ENCODE peak calls at places on chromosome 9, in four cellular contexts. N, G, I and O are unnamed samples. For H3K4me1 and H3K27me3, the result is how much of the 10 kb centered on the place peaks cover.

GRCh38 chr9:12719431-12719830 is 26.2 kb downstream of the TYRP1 start:
- DNase-seq in N (peak), G (no peak), I (no peak), O (no peak)

GRCh38 chr9:35852267-35852815 is 17.9 kb downstream of the OR13J1 start:
- DNase-seq in N (no peak), G (no peak), I (no peak), O (no peak)

GRCh38 chr9:125519741-125520140 is 187.3 kb downstream of the MAPKAP1 start:
- DNase-seq in N (no peak), G (no peak), I (no peak), O (no peak)

GRCh38 chr9:15543033-15543791 is 9.6 kb upstream of the CCDC171 start:
- DNase-seq in N (no peak), G (no peak), I (no peak), O (no peak)

GRCh38 chr9:9893837-9894236 is 719.0 kb downstream of the PTPRD start:
- DNase-seq in N (peak), G (no peak), I (no peak), O (no peak)

GRCh38 chr9:101578378-101578777 is 16.4 kb downstream of the PPP3R2 start:
- DNase-seq in N (no peak), G (no peak), I (no peak), O (no peak)

GRCh38 chr9:71524996-71525580 is 243.2 kb downstream of the CEMIP2 start:
- DNase-seq in N (no peak), G (no peak), I (no peak), O (no peak)

GRCh38 chr9:134698587-134699342 is 57.2 kb downstream of the COL5A1 start:
- DNase-seq in N (peak), G (peak), I (peak), O (peak)

GRCh38 chr9:123335227-123335985 is 20.6 kb upstream of the CRB2 start:
- DNase-seq in N (peak), G (no peak), I (peak), O (no peak)

GRCh38 chr9:114084282-114085073 is 6.4 kb upstream of the AMBP start:
- DNase-seq in N (no peak), G (no peak), I (no peak), O (no peak)

GRCh38 chr9:37371565-37372464 is 50.7 kb upstream of the GRHPR start:
- DNase-seq in N (no peak), G (peak), I (no peak), O (no peak)

GRCh38 chr9:60545346-60546315 is 368.6 kb upstream of the SPATA31A5 start:
- DNase-seq in N (no peak), G (no peak), I (no peak), O (no peak)

GRCh38 chr9:134505032-134505431 is 136.6 kb upstream of the COL5A1 start:
- DNase-seq in N (no peak), G (no peak), I (no peak), O (no peak)

GRCh38 chr9:4603830-4604229 is 58.3 kb upstream of the PLPP6 start:
- DNase-seq in N (no peak), G (no peak), I (no peak), O (no peak)

GRCh38 chr9:89592201-89592815 is 12.5 kb upstream of the GADD45G start:
- DNase-seq in N (no peak), G (no peak), I (no peak), O (no peak)

GRCh38 chr9:133167769-133168168 is 4.1 kb upstream of the GBGT1 start:
- DNase-seq in N (no peak), G (no peak), I (no peak), O (no peak)

GRCh38 chr9:20941177-20941690 is 90.2 kb downstream of the HACD4 start:
- DNase-seq in N (peak), G (peak), I (peak), O (peak)

GRCh38 chr9:132502480-132502879 is 79.9 kb upstream of the BARHL1 start:
- DNase-seq in N (no peak), G (no peak), I (no peak), O (no peak)

GRCh38 chr9:108802967-108803366 is 52.8 kb downstream of the ACTL7B start:
- DNase-seq in N (no peak), G (no peak), I (no peak), O (no peak)

GRCh38 chr9:133226219-133227171 is 17.4 kb upstream of the OBP2B start:
- DNase-seq in N (no peak), G (no peak), I (no peak), O (no peak)

GRCh38 chr9:130266236-130267098 is 907 bp downstream of the HMCN2 start:
- DNase-seq in N (no peak), G (no peak), I (no peak), O (no peak)

GRCh38 chr9:99173570-99174504 is 47.9 kb downstream of the ALG2 start:
- DNase-seq in N (no peak), G (no peak), I (no peak), O (no peak)

GRCh38 chr9:71656496-71656895 is 111.8 kb downstream of the CEMIP2 start:
- DNase-seq in N (no peak), G (no peak), I (no peak), O (no peak)

GRCh38 chr9:78014776-78015175 is 16.8 kb downstream of the GNAQ start:
- DNase-seq in N (no peak), G (no peak), I (no peak), O (no peak)

GRCh38 chr9:88106492-88106891 is 31.8 kb downstream of the SPATA31C2 start:
- DNase-seq in N (no peak), G (no peak), I (peak), O (no peak)

GRCh38 chr9:135948873-135949665 is 12.1 kb downstream of the UBAC1 start:
- DNase-seq in N (no peak), G (no peak), I (no peak), O (no peak)
- H3K4me1 ChIP-seq in N (under half), G (under half), I (under half), O (under half)

GRCh38 chr9:91840469-91840868 is 109.6 kb downstream of the ROR2 start:
- DNase-seq in N (no peak), G (no peak), I (no peak), O (no peak)

GRCh38 chr9:91842358-91842757 is 107.7 kb downstream of the ROR2 start:
- DNase-seq in N (no peak), G (no peak), I (no peak), O (no peak)

GRCh38 chr9:91843093-91843492 is 106.9 kb downstream of the ROR2 start:
- DNase-seq in N (no peak), G (no peak), I (no peak), O (no peak)

GRCh38 chr9:91840882-91841281 is 109.1 kb downstream of the ROR2 start:
- DNase-seq in N (no peak), G (no peak), I (no peak), O (no peak)

DNA sequence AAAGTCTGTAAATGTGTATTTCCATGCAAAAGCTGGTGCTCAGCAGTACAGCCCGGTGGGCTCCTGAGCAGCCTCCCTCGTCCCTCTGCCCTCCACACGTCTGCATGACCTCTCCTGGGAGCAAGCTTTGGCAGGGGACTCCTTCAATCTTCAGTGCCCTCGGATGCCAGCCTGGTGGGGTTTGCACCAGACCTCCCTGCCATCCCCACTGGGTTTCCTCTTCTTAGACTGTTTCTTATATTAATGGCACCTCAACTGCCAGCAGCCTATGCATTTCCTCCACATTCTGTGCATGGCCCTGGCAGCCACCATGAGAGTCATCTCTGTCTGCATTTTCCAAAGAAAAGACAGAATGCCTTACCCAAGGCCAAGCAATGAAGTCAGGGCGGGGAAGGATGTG is 108.4 kb downstream of the ROR2 start:
- DNase-seq in N (no peak), G (no peak), I (no peak), O (no peak)
- H3K4me3 ChIP-seq in N (no peak), G (no peak), I (no peak), O (no peak)

DNA sequence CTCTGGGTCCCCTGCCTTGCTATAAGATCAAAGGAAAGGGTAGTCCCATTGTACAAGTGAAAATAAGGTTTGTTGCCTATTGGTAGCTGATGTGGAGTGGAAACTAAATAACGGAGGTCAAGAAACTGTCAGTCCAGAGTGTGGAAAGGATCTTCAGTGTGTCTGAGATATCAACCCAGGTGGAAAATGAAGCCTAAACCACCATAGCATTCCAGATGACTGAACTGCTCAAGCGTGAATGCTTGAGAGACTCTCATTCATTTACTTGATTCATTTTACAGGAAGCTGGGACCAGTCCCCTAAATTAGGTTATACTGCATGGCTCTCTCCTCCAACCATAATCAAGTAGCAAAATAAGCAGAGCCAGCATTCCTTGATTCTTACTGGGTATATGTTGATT is 116.0 kb upstream of the SLC28A3 start:
- DNase-seq in N (no peak), G (no peak), I (no peak), O (no peak)
- H3K27me3 ChIP-seq in N (under half), G (under half), I (under half), O (under half)

GRCh38 chr9:128887049-128887448 is 5.1 kb downstream of the LRRC8A start:
- DNase-seq in N (no peak), G (no peak), I (no peak), O (no peak)
- H3K4me1 ChIP-seq in N (half or more), G (under half), I (under half), O (under half)

DNA sequence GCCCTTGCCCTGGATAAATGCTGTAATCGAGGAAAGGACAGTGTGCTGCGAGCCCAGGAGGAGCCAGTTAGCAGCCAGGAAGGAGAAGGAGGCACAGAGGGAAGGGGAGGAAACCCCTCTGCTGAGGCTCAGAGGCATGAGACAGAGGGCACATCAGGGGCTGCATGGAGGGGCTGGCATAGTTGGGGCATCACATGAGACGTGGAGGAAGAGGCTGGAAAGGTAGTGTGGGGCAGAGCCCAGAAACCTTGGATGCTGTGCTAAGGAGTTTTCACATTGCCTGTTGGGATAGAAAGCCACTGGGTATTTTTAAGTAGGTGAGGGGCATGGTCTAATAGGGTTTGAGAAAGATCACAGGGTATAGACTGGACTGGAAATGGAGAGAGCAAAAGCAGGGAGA is 32.9 kb upstream of the ANGPTL2 start:
- DNase-seq in N (no peak), G (no peak), I (no peak), O (no peak)
- H3K4me3 ChIP-seq in N (no peak), G (no peak), I (no peak), O (no peak)

GRCh38 chr9:21988056-21988990 is 5.9 kb downstream of the CDKN2A start:
- DNase-seq in N (peak), G (no peak), I (no peak), O (no peak)

GRCh38 chr9:21985964-21986667 is 8.1 kb downstream of the CDKN2A start:
- DNase-seq in N (no peak), G (no peak), I (no peak), O (no peak)

DNA sequence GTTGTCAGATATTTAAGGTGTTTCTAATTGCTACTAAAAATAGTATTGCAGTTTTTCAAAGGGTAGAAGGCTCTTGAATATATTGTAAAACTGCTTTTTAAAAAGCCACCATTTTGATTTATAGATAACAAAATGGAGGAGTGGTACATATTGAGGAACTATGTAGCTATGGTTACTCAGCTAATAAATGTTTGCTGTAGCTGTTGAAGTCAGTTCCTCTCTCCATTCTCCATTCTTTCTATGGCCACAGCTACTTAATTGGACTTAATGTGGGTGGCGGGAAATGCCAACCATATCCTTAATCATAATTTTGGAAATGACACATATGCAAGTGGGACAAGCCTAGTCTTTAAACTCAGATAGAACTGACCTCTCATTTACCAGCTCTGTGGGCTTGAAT is 10.7 kb downstream of the CDKN2A start:
- DNase-seq in N (no peak), G (no peak), I (no peak), O (no peak)
- H3K27me3 ChIP-seq in N (under half), G (under half), I (under half), O (under half)